ENCODE peak calls at places on chromosomes 6 and 20, in nine cellular contexts. V is iris pigment epithelial cell, T is activated T-cell treated with anti-CD3 and anti-CD28 coated beads for 4 hours, J is HEK293T, C is T follicular helper cell, S is caudate nucleus, K is AG04449, X is colonic mucosa, A is T-cell. H is an unnamed sample.

GRCh38 chr6:95815389-95816056 is 200.3 kb upstream of the FUT9 start:
- DNase-seq in J (no peak), T (no peak), A (no peak), V (no peak), X (no peak), C (no peak), S (no peak), K (no peak), H (no peak)

GRCh38 chr20:49846206-49846807 is 33.7 kb downstream of the SLC9A8 start:
- DNase-seq in S (peak; percentile 44), X (peak; percentile 73), C (peak; percentile 26), A (peak; percentile 31), T (peak; percentile 52), K (no peak), V (peak; percentile 66), J (peak; percentile 59), H (peak; percentile 47)

GRCh38 chr20:263701-264100 is 6.2 kb downstream of the DEFB132 start:
- DNase-seq in S (no peak), T (no peak), X (no peak), C (no peak), A (no peak), V (no peak), K (no peak), J (no peak), H (no peak)

GRCh38 chr6:75376347-75377024 is 91.9 kb upstream of the TMEM30A start:
- DNase-seq in A (no peak), J (no peak), V (peak; percentile 69), T (no peak), S (no peak), K (no peak), C (no peak), X (no peak), H (no peak)

GRCh38 chr6:76439811-76440210 is 367.3 kb upstream of the IMPG1 start:
- DNase-seq in S (no peak), X (no peak), K (no peak), V (no peak), T (no peak), C (no peak), A (no peak), J (no peak), H (no peak)

GRCh38 chr6:7073082-7073783 is 34.5 kb upstream of the RREB1 start:
- DNase-seq in V (no peak), J (no peak), K (no peak), S (no peak), C (no peak), T (no peak), A (no peak), X (no peak), H (no peak)

GRCh38 chr6:67683960-67684359 is 951.1 kb upstream of the ADGRB3 start:
- DNase-seq in S (no peak), T (no peak), X (no peak), K (no peak), A (no peak), J (no peak), C (no peak), V (peak; percentile 77), H (no peak)

GRCh38 chr6:3287976-3288707 is 29.4 kb downstream of the PSMG4 start:
- DNase-seq in S (no peak), J (no peak), C (no peak), K (no peak), V (no peak), T (no peak), X (no peak), A (no peak), H (peak; percentile 13)

GRCh38 chr20:25984933-25985332 is 288.3 kb upstream of the ZNF337 start:
- DNase-seq in A (peak; percentile 30), C (peak; percentile 20), S (peak; percentile 38), K (no peak), J (no peak), X (peak; percentile 39), V (no peak), T (peak; percentile 40), H (peak; percentile 32)

GRCh38 chr6:158021376-158021775 is 39.7 kb downstream of the SYNJ2 start:
- DNase-seq in V (no peak), X (no peak), T (no peak), C (no peak), J (no peak), S (no peak), A (no peak), K (no peak), H (no peak)